ENCODE peak calls at places on chromosome 21, in nine cellular contexts. One of them, this sample, is unnamed.

GRCh38 chr21:45892156-45892919 is 89.2 kb upstream of the COL6A1 start:
- DNase-seq in uterus: no peak
- DNase-seq in transverse colon: peak
- DNase-seq in NB4: peak
- DNase-seq in body of pancreas: no peak
- DNase-seq in testis: no peak
- DNase-seq in tibial nerve: no peak
- DNase-seq in stomach: no peak
- DNase-seq in ovary: no peak
- DNase-seq in this sample: no peak

GRCh38 chr21:42062543-42063022 is 8.5 kb upstream of the UMODL1 start:
- DNase-seq in stomach: peak
- DNase-seq in uterus: no peak
- DNase-seq in testis: peak
- DNase-seq in tibial nerve: no peak
- DNase-seq in transverse colon: peak
- DNase-seq in NB4: peak
- DNase-seq in body of pancreas: no peak
- DNase-seq in ovary: no peak
- DNase-seq in this sample: no peak

GRCh38 chr21:35585155-35585554 is 475.2 kb downstream of the SETD4 start:
- DNase-seq in uterus: no peak
- DNase-seq in transverse colon: no peak
- DNase-seq in NB4: no peak
- DNase-seq in testis: no peak
- DNase-seq in body of pancreas: no peak
- DNase-seq in tibial nerve: no peak
- DNase-seq in ovary: no peak
- DNase-seq in stomach: no peak
- DNase-seq in this sample: no peak

GRCh38 chr21:38202811-38203210 is 54.0 kb upstream of the KCNJ15 start:
- DNase-seq in transverse colon: no peak
- DNase-seq in stomach: no peak
- DNase-seq in ovary: no peak
- DNase-seq in tibial nerve: no peak
- DNase-seq in body of pancreas: no peak
- DNase-seq in uterus: no peak
- DNase-seq in testis: no peak
- DNase-seq in NB4: peak
- DNase-seq in this sample: no peak

GRCh38 chr21:27268290-27268689 is 301.4 kb upstream of the ADAMTS5 start:
- DNase-seq in transverse colon: no peak
- DNase-seq in uterus: no peak
- DNase-seq in testis: no peak
- DNase-seq in ovary: no peak
- DNase-seq in stomach: no peak
- DNase-seq in body of pancreas: no peak
- DNase-seq in tibial nerve: no peak
- DNase-seq in NB4: no peak
- DNase-seq in this sample: no peak

GRCh38 chr21:44920694-44921604 is at the start of gene ITGB2:
- DNase-seq in stomach: peak
- DNase-seq in tibial nerve: no peak
- DNase-seq in testis: no peak
- DNase-seq in uterus: no peak
- DNase-seq in transverse colon: peak
- DNase-seq in ovary: no peak
- DNase-seq in NB4: peak
- DNase-seq in body of pancreas: no peak
- DNase-seq in this sample: no peak

GRCh38 chr21:14480601-14481000 is 65.5 kb downstream of the SAMSN1 start:
- DNase-seq in ovary: no peak
- DNase-seq in body of pancreas: no peak
- DNase-seq in tibial nerve: no peak
- DNase-seq in stomach: no peak
- DNase-seq in uterus: no peak
- DNase-seq in transverse colon: peak
- DNase-seq in NB4: no peak
- DNase-seq in testis: no peak
- DNase-seq in this sample: no peak

GRCh38 chr21:33846141-33846540 is 69.5 kb downstream of the ATP5PO start:
- DNase-seq in NB4: no peak
- DNase-seq in uterus: no peak
- DNase-seq in tibial nerve: no peak
- DNase-seq in stomach: no peak
- DNase-seq in body of pancreas: no peak
- DNase-seq in transverse colon: no peak
- DNase-seq in ovary: no peak
- DNase-seq in testis: no peak
- DNase-seq in this sample: no peak

GRCh38 chr21:16912075-16912474 is 600.8 kb upstream of the CXADR start:
- DNase-seq in tibial nerve: no peak
- DNase-seq in stomach: no peak
- DNase-seq in uterus: no peak
- DNase-seq in body of pancreas: no peak
- DNase-seq in NB4: no peak
- DNase-seq in ovary: no peak
- DNase-seq in transverse colon: no peak
- DNase-seq in testis: no peak
- DNase-seq in this sample: no peak

GRCh38 chr21:16363563-16363962 is 633.8 kb downstream of the USP25 start:
- DNase-seq in testis: no peak
- DNase-seq in transverse colon: no peak
- DNase-seq in body of pancreas: no peak
- DNase-seq in tibial nerve: no peak
- DNase-seq in ovary: no peak
- DNase-seq in NB4: no peak
- DNase-seq in uterus: no peak
- DNase-seq in stomach: no peak
- DNase-seq in this sample: no peak

GRCh38 chr21:14875704-14876364 is 189.0 kb downstream of the NRIP1 start:
- DNase-seq in transverse colon: no peak
- DNase-seq in testis: no peak
- DNase-seq in body of pancreas: no peak
- DNase-seq in tibial nerve: no peak
- DNase-seq in stomach: no peak
- DNase-seq in ovary: no peak
- DNase-seq in uterus: no peak
- DNase-seq in NB4: no peak
- DNase-seq in this sample: no peak

GRCh38 chr21:45070970-45071369 is 3.4 kb upstream of the ADARB1 start:
- DNase-seq in testis: no peak
- DNase-seq in ovary: no peak
- DNase-seq in NB4: no peak
- DNase-seq in transverse colon: no peak
- DNase-seq in uterus: no peak
- DNase-seq in tibial nerve: no peak
- DNase-seq in stomach: no peak
- DNase-seq in body of pancreas: no peak
- DNase-seq in this sample: peak

GRCh38 chr21:43986544-43987451 is 25.3 kb upstream of the TRAPPC10 start:
- DNase-seq in transverse colon: no peak
- DNase-seq in tibial nerve: no peak
- DNase-seq in testis: no peak
- DNase-seq in uterus: no peak
- DNase-seq in NB4: no peak
- DNase-seq in body of pancreas: no peak
- DNase-seq in stomach: no peak
- DNase-seq in ovary: no peak
- DNase-seq in this sample: no peak

GRCh38 chr21:26170471-26171309 is at the start of gene APP:
- DNase-seq in transverse colon: peak
- DNase-seq in tibial nerve: peak
- DNase-seq in uterus: peak
- DNase-seq in body of pancreas: peak
- DNase-seq in stomach: peak
- DNase-seq in NB4: peak
- DNase-seq in testis: peak
- DNase-seq in ovary: peak
- DNase-seq in this sample: peak
- TF ChIP-seq POLR2A in transverse colon: peak
- TF ChIP-seq POLR2A in tibial nerve: peak
- TF ChIP-seq POLR2A in uterus: peak
- TF ChIP-seq POLR2A in body of pancreas: peak
- TF ChIP-seq POLR2A in stomach: no peak
- TF ChIP-seq POLR2A in NB4: no peak
- TF ChIP-seq POLR2A in testis: peak
- TF ChIP-seq POLR2A in ovary: peak
- TF ChIP-seq POLR2A in this sample: peak

DNA sequence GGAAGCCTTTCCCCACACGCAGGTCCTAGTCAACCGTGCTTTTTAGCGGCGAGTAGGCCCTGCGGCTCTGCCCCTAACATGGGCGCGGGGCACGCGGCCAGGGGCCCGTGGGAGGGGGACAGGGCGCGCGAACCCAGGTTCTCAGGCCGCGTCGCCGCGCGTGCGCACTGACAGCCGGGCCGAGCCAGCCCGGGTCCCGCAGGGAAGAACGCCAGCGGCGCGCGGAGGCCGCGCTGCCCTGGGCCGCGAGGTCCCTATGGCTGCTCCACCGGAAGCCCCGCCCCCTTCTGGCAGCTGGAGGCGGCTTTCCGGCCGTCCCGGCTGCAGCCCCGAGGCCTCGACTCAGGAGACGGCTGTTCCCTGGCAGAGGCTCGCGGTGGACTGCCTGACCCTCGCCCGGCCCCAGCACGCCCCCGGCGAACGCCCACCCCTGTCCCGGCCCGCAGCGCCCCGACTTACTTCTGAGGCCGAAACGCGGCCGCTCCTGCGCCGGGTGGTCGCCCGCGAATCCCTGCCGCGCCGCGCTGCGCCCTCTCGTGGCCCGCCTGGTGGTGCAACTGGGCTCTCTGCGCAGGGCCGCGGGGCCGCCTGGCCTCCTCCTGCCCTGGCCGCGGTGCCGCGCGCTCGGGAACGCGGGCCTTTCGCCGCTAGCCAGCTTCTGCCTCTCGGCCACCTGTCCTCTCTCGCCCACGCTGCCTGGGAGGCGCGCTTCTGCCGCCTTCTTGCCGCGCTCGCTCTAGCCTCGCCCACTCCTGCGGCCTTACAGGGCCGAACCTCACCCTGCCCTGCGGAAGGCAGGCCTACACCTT is 16.6 kb upstream of the RIPPLY3 start:
- DNase-seq in stomach: peak
- DNase-seq in ovary: peak
- DNase-seq in testis: peak
- DNase-seq in body of pancreas: peak
- DNase-seq in transverse colon: peak
- DNase-seq in NB4: peak
- DNase-seq in tibial nerve: peak
- DNase-seq in uterus: peak
- DNase-seq in this sample: peak
- TF ChIP-seq POLR2A in stomach: no peak
- TF ChIP-seq POLR2A in ovary: peak
- TF ChIP-seq POLR2A in testis: no peak
- TF ChIP-seq POLR2A in body of pancreas: peak
- TF ChIP-seq POLR2A in transverse colon: peak
- TF ChIP-seq POLR2A in NB4: peak
- TF ChIP-seq POLR2A in tibial nerve: no peak
- TF ChIP-seq POLR2A in uterus: peak
- TF ChIP-seq POLR2A in this sample: no peak

GRCh38 chr21:29953072-29953471 is 13.3 kb upstream of the GRIK1 start:
- DNase-seq in body of pancreas: no peak
- DNase-seq in ovary: no peak
- DNase-seq in NB4: no peak
- DNase-seq in tibial nerve: no peak
- DNase-seq in testis: no peak
- DNase-seq in stomach: no peak
- DNase-seq in transverse colon: no peak
- DNase-seq in uterus: no peak
- DNase-seq in this sample: no peak
- TF ChIP-seq POLR2A in body of pancreas: no peak
- TF ChIP-seq POLR2A in ovary: no peak
- TF ChIP-seq POLR2A in NB4: no peak
- TF ChIP-seq POLR2A in tibial nerve: no peak
- TF ChIP-seq POLR2A in testis: no peak
- TF ChIP-seq POLR2A in stomach: no peak
- TF ChIP-seq POLR2A in transverse colon: no peak
- TF ChIP-seq POLR2A in uterus: no peak
- TF ChIP-seq POLR2A in this sample: no peak

GRCh38 chr21:32410916-32411315 is 1.6 kb upstream of the EVA1C start:
- DNase-seq in body of pancreas: no peak
- DNase-seq in testis: no peak
- DNase-seq in transverse colon: no peak
- DNase-seq in uterus: no peak
- DNase-seq in NB4: no peak
- DNase-seq in tibial nerve: no peak
- DNase-seq in stomach: peak
- DNase-seq in ovary: no peak
- DNase-seq in this sample: no peak

GRCh38 chr21:32412998-32413504 is 545 bp downstream of the EVA1C start:
- DNase-seq in uterus: peak
- DNase-seq in stomach: peak
- DNase-seq in ovary: peak
- DNase-seq in testis: peak
- DNase-seq in transverse colon: peak
- DNase-seq in NB4: no peak
- DNase-seq in body of pancreas: peak
- DNase-seq in tibial nerve: peak
- DNase-seq in this sample: peak

GRCh38 chr21:32411366-32412161 is 942 bp upstream of the EVA1C start:
- DNase-seq in NB4: no peak
- DNase-seq in stomach: peak
- DNase-seq in body of pancreas: peak
- DNase-seq in ovary: peak
- DNase-seq in tibial nerve: peak
- DNase-seq in transverse colon: peak
- DNase-seq in testis: peak
- DNase-seq in uterus: peak
- DNase-seq in this sample: peak

GRCh38 chr21:32413697-32414578 is 1.4 kb downstream of the EVA1C start:
- DNase-seq in body of pancreas: no peak
- DNase-seq in uterus: peak
- DNase-seq in NB4: no peak
- DNase-seq in stomach: no peak
- DNase-seq in transverse colon: peak
- DNase-seq in ovary: peak
- DNase-seq in tibial nerve: no peak
- DNase-seq in testis: peak
- DNase-seq in this sample: peak

GRCh38 chr21:32412162-32412997 is at the start of gene EVA1C:
- DNase-seq in stomach: peak
- DNase-seq in uterus: peak
- DNase-seq in transverse colon: peak
- DNase-seq in body of pancreas: peak
- DNase-seq in ovary: peak
- DNase-seq in testis: peak
- DNase-seq in NB4: no peak
- DNase-seq in tibial nerve: peak
- DNase-seq in this sample: peak
- TF ChIP-seq POLR2A in stomach: no peak
- TF ChIP-seq POLR2A in uterus: peak
- TF ChIP-seq POLR2A in transverse colon: no peak
- TF ChIP-seq POLR2A in body of pancreas: peak
- TF ChIP-seq POLR2A in ovary: peak
- TF ChIP-seq POLR2A in testis: no peak
- TF ChIP-seq POLR2A in NB4: no peak
- TF ChIP-seq POLR2A in tibial nerve: peak
- TF ChIP-seq POLR2A in this sample: no peak

GRCh38 chr21:39209334-39209688 is 26.1 kb upstream of the PSMG1 start:
- DNase-seq in stomach: no peak
- DNase-seq in testis: no peak
- DNase-seq in transverse colon: no peak
- DNase-seq in NB4: no peak
- DNase-seq in tibial nerve: no peak
- DNase-seq in ovary: no peak
- DNase-seq in body of pancreas: no peak
- DNase-seq in uterus: no peak
- DNase-seq in this sample: no peak
- TF ChIP-seq POLR2A in stomach: no peak
- TF ChIP-seq POLR2A in testis: no peak
- TF ChIP-seq POLR2A in transverse colon: no peak
- TF ChIP-seq POLR2A in NB4: no peak
- TF ChIP-seq POLR2A in tibial nerve: no peak
- TF ChIP-seq POLR2A in ovary: no peak
- TF ChIP-seq POLR2A in body of pancreas: no peak
- TF ChIP-seq POLR2A in uterus: no peak
- TF ChIP-seq POLR2A in this sample: no peak